ENCODE peak calls at places on chromosomes 5 and 9, in seven cellular contexts. One of them, this sample, is unnamed.

GRCh38 chr5:26329562-26330189 is 708.7 kb downstream of the CDH9 start:
- DNase-seq in A172: peak
- DNase-seq in HTR-8/SVneo: peak
- DNase-seq in NCI-H774: no peak
- DNase-seq in GM23248: peak
- DNase-seq in cardiac fibroblast: no peak
- DNase-seq in MV-4-11: peak
- DNase-seq in this sample: no peak

GRCh38 chr5:137632716-137633115 is 103.2 kb downstream of the KLHL3 start:
- DNase-seq in A172: no peak
- DNase-seq in HTR-8/SVneo: no peak
- DNase-seq in NCI-H774: no peak
- DNase-seq in GM23248: no peak
- DNase-seq in cardiac fibroblast: no peak
- DNase-seq in MV-4-11: no peak
- DNase-seq in this sample: no peak

GRCh38 chr5:31153523-31153922 is 40.0 kb upstream of the CDH6 start:
- DNase-seq in A172: no peak
- DNase-seq in HTR-8/SVneo: no peak
- DNase-seq in NCI-H774: no peak
- DNase-seq in GM23248: peak
- DNase-seq in cardiac fibroblast: peak
- DNase-seq in MV-4-11: peak
- DNase-seq in this sample: no peak

GRCh38 chr5:102682102-102682647 is 72.9 kb upstream of the PAM start:
- DNase-seq in A172: no peak
- DNase-seq in HTR-8/SVneo: no peak
- DNase-seq in NCI-H774: no peak
- DNase-seq in GM23248: no peak
- DNase-seq in cardiac fibroblast: no peak
- DNase-seq in MV-4-11: no peak
- DNase-seq in this sample: no peak

GRCh38 chr5:149257875-149258705 is 13.6 kb upstream of the AFAP1L1 start:
- DNase-seq in A172: no peak
- DNase-seq in HTR-8/SVneo: peak
- DNase-seq in NCI-H774: no peak
- DNase-seq in GM23248: peak
- DNase-seq in cardiac fibroblast: peak
- DNase-seq in MV-4-11: no peak
- DNase-seq in this sample: no peak

GRCh38 chr5:44809215-44809955 is 638 bp downstream of the MRPS30 start:
- DNase-seq in A172: peak
- DNase-seq in HTR-8/SVneo: peak
- DNase-seq in NCI-H774: peak
- DNase-seq in GM23248: peak
- DNase-seq in cardiac fibroblast: peak
- DNase-seq in MV-4-11: peak
- DNase-seq in this sample: peak

GRCh38 chr9:6133346-6134063 is 82.1 kb upstream of the IL33 start:
- DNase-seq in A172: peak
- DNase-seq in HTR-8/SVneo: no peak
- DNase-seq in NCI-H774: no peak
- DNase-seq in GM23248: peak
- DNase-seq in cardiac fibroblast: peak
- DNase-seq in MV-4-11: peak
- DNase-seq in this sample: no peak

GRCh38 chr9:92500725-92501124 is 18.4 kb upstream of the ASPN start:
- DNase-seq in A172: no peak
- DNase-seq in HTR-8/SVneo: no peak
- DNase-seq in NCI-H774: no peak
- DNase-seq in GM23248: no peak
- DNase-seq in cardiac fibroblast: no peak
- DNase-seq in MV-4-11: no peak
- DNase-seq in this sample: no peak

GRCh38 chr9:34405719-34406118 is 29.0 kb upstream of the MYORG start:
- DNase-seq in A172: peak
- DNase-seq in HTR-8/SVneo: no peak
- DNase-seq in NCI-H774: no peak
- DNase-seq in GM23248: peak
- DNase-seq in cardiac fibroblast: no peak
- DNase-seq in MV-4-11: no peak
- DNase-seq in this sample: no peak

GRCh38 chr5:101288633-101289032 is 385.6 kb upstream of the ST8SIA4 start:
- DNase-seq in A172: no peak
- DNase-seq in HTR-8/SVneo: no peak
- DNase-seq in NCI-H774: no peak
- DNase-seq in GM23248: peak
- DNase-seq in cardiac fibroblast: no peak
- DNase-seq in MV-4-11: no peak
- DNase-seq in this sample: no peak

GRCh38 chr5:76256116-76256889 is 146.8 kb upstream of the IQGAP2 start:
- DNase-seq in A172: peak
- DNase-seq in HTR-8/SVneo: peak
- DNase-seq in NCI-H774: peak
- DNase-seq in GM23248: peak
- DNase-seq in cardiac fibroblast: peak
- DNase-seq in MV-4-11: peak
- DNase-seq in this sample: peak

GRCh38 chr5:54360089-54360488 is 49.7 kb upstream of the ARL15 start:
- DNase-seq in A172: peak
- DNase-seq in HTR-8/SVneo: peak
- DNase-seq in NCI-H774: no peak
- DNase-seq in GM23248: peak
- DNase-seq in cardiac fibroblast: peak
- DNase-seq in MV-4-11: no peak
- DNase-seq in this sample: no peak

This sample was measured in lower leg skin.